ENCODE peak calls at places on chromosomes 11 and 22, in four cellular contexts. N, Y, M and O are unnamed samples.

GRCh38 chr22:48641906-48642475 is 1185.7 kb downstream of the BRD1 start:
- DNase-seq in N (no peak), Y (no peak), M (no peak), O (no peak)

GRCh38 chr11:86926975-86927374 is 28.2 kb downstream of the FZD4 start:
- DNase-seq in N (peak), Y (no peak), M (no peak), O (no peak)

GRCh38 chr11:34145847-34146381 is 40.5 kb downstream of the NAT10 start:
- DNase-seq in N (no peak), Y (no peak), M (no peak), O (no peak)

GRCh38 chr22:31950226-31950625 is 5.9 kb downstream of the YWHAH start:
- DNase-seq in N (peak), Y (no peak), M (no peak), O (no peak)

GRCh38 chr22:32354360-32355351 is 3.0 kb upstream of the RFPL3 start:
- DNase-seq in N (peak), Y (no peak), M (no peak), O (no peak)

GRCh38 chr11:20937826-20938225 is 268.4 kb downstream of the NELL1 start:
- DNase-seq in N (no peak), Y (no peak), M (no peak), O (no peak)

GRCh38 chr22:26485013-26485412 is 1.3 kb downstream of the SRRD start:
- DNase-seq in N (peak), Y (no peak), M (no peak), O (no peak)

GRCh38 chr22:30702856-30703255 is 8.2 kb downstream of the OSBP2 start:
- DNase-seq in N (no peak), Y (no peak), M (no peak), O (no peak)

GRCh38 chr11:19345848-19346681 is 105.3 kb upstream of the E2F8 start:
- DNase-seq in N (peak), Y (no peak), M (no peak), O (no peak)

GRCh38 chr22:50105529-50106100 is 15.8 kb downstream of the MOV10L1 start:
- DNase-seq in N (peak), Y (no peak), M (no peak), O (no peak)

GRCh38 chr11:5591613-5592012 is 4.8 kb upstream of the TRIM6 start:
- DNase-seq in N (no peak), Y (no peak), M (peak), O (no peak)

GRCh38 chr11:76834151-76834550 is 26.6 kb upstream of the ACER3 start:
- DNase-seq in N (no peak), Y (no peak), M (no peak), O (no peak)

GRCh38 chr11:71406681-71407080 is 41.5 kb downstream of the DHCR7 start:
- DNase-seq in N (no peak), Y (peak), M (no peak), O (no peak)

GRCh38 chr11:44471603-44472002 is 93.9 kb upstream of the CD82 start:
- DNase-seq in N (no peak), Y (no peak), M (no peak), O (no peak)

GRCh38 chr22:31945971-31946680 is 1.8 kb downstream of the YWHAH start:
- DNase-seq in N (peak), Y (no peak), M (no peak), O (no peak)

GRCh38 chr11:114154271-114155047 is 94.9 kb downstream of the ZBTB16 start:
- DNase-seq in N (no peak), Y (no peak), M (no peak), O (no peak)

GRCh38 chr11:121293276-121293569 is 652 bp downstream of the SC5D start:
- DNase-seq in N (peak), Y (no peak), M (no peak), O (no peak)

GRCh38 chr11:103903621-103904323 is 132.7 kb upstream of the DDI1 start:
- DNase-seq in N (no peak), Y (no peak), M (no peak), O (no peak)

GRCh38 chr11:88115828-88116410 is 59.3 kb downstream of the RAB38 start:
- DNase-seq in N (no peak), Y (no peak), M (no peak), O (no peak)

GRCh38 chr11:113090716-113091577 is 129.7 kb downstream of the NCAM1 start:
- DNase-seq in N (no peak), Y (no peak), M (no peak), O (no peak)

GRCh38 chr11:94650756-94651155 is 83.6 kb downstream of the PIWIL4 start:
- DNase-seq in N (peak), Y (no peak), M (no peak), O (no peak)

GRCh38 chr11:82722236-82722635 is 11.4 kb downstream of the FAM181B start:
- DNase-seq in N (peak), Y (no peak), M (no peak), O (no peak)

GRCh38 chr11:124115782-124116616 is 749 bp downstream of the VWA5A start:
- DNase-seq in N (no peak), Y (peak), M (no peak), O (no peak)

GRCh38 chr11:26761382-26761781 is 39.5 kb upstream of the SLC5A12 start:
- DNase-seq in N (no peak), Y (no peak), M (no peak), O (no peak)

GRCh38 chr11:12512132-12512531 is 134.8 kb downstream of the PARVA start:
- DNase-seq in N (no peak), Y (no peak), M (no peak), O (no peak)

GRCh38 chr11:131683666-131684065 is 313.3 kb downstream of the NTM start:
- DNase-seq in N (no peak), Y (no peak), M (no peak), O (no peak)

GRCh38 chr11:67389477-67389876 is 2.3 kb upstream of the RAD9A start:
- DNase-seq in N (no peak), Y (peak), M (no peak), O (no peak)

GRCh38 chr11:75740681-75741080 is 23.0 kb downstream of the MOGAT2 start:
- DNase-seq in N (peak), Y (no peak), M (no peak), O (no peak)